ENCODE peak calls at places on chromosomes 13 and 19, in seven cellular contexts. B, Q, C, G, L, J and K are unnamed samples.

GRCh38 chr19:29845576-29846176 is 33.9 kb downstream of the CCNE1 start:
- DNase-seq in C (no peak), J (no peak), G (no peak), Q (peak; percentile 27), L (peak; percentile 37), B (no peak), K (no peak)

GRCh38 chr19:3544742-3545668 is 6.0 kb downstream of the TEKTIP1 start:
- DNase-seq in L (peak; percentile 81), Q (peak; percentile 88), B (peak; percentile 93), C (no peak), J (peak; percentile 87), G (peak; percentile 12), K (peak; percentile 78)

GRCh38 chr13:45615501-45616101 is at the start of gene ERICH6B:
- DNase-seq in G (no peak), Q (no peak), C (no peak), L (peak; percentile 22), J (no peak), B (no peak), K (no peak)

GRCh38 chr13:49627831-49628652 is at the start of gene ARL11:
- DNase-seq in B (peak; percentile 64), L (peak; percentile 71), Q (peak; percentile 57), C (no peak), J (no peak), G (no peak), K (peak; percentile 85)

GRCh38 chr13:48653074-48654054 is at the start of gene CYSLTR2:
- DNase-seq in B (no peak), L (peak; percentile 51), C (peak; percentile 3), G (no peak), Q (peak; percentile 18), J (no peak), K (no peak)

GRCh38 chr19:9673912-9674668 is 810 bp downstream of the ZNF562 start:
- DNase-seq in G (no peak), Q (peak; percentile 55), B (no peak), J (no peak), C (peak; percentile 5), L (peak; percentile 10), K (no peak)

GRCh38 chr13:106919638-106920037 is 351.7 kb upstream of the ARGLU1 start:
- DNase-seq in L (no peak), G (no peak), B (no peak), Q (no peak), C (no peak), J (no peak), K (no peak)

GRCh38 chr13:49791214-49791752 is 1.2 kb downstream of the KPNA3 start:
- DNase-seq in Q (peak; percentile 3), G (no peak), C (no peak), L (peak; percentile 38), B (no peak), J (no peak), K (peak; percentile 58)

GRCh38 chr13:102678339-102679122 is 16.3 kb downstream of the METTL21C start:
- DNase-seq in G (no peak), B (no peak), L (no peak), J (no peak), Q (no peak), C (no peak), K (no peak)

GRCh38 chr19:43691755-43692154 is 21.8 kb upstream of the PLAUR start:
- DNase-seq in B (no peak), C (no peak), G (no peak), Q (no peak), L (no peak), J (no peak), K (no peak)

GRCh38 chr13:74219571-74219970 is 85.4 kb upstream of the KLF12 start:
- DNase-seq in J (no peak), Q (no peak), L (no peak), B (no peak), G (no peak), C (no peak), K (no peak)

GRCh38 chr19:36775768-36776167 is 3.2 kb upstream of the ZNF850 start:
- DNase-seq in Q (no peak), J (no peak), L (no peak), G (no peak), B (no peak), C (no peak), K (no peak)

GRCh38 chr19:37990362-37990761 is 83.4 kb downstream of the SIPA1L3 start:
- DNase-seq in G (no peak), Q (no peak), L (no peak), B (no peak), J (no peak), C (no peak), K (no peak)

GRCh38 chr19:7482584-7483439 is 6.0 kb downstream of the PEX11G start:
- DNase-seq in L (no peak), G (no peak), Q (no peak), J (no peak), C (no peak), B (no peak), K (no peak)

GRCh38 chr13:50167224-50167947 is 152.1 kb downstream of the KCNRG start:
- DNase-seq in G (no peak), L (no peak), J (no peak), Q (peak; percentile 21), B (no peak), C (no peak), K (peak; percentile 19)

GRCh38 chr13:31204592-31204991 is 4.8 kb downstream of the B3GLCT start:
- DNase-seq in G (no peak), C (no peak), Q (peak; percentile 13), J (no peak), B (no peak), L (no peak), K (no peak)

GRCh38 chr13:25992076-25992475 is 59.7 kb downstream of the SHISA2 start:
- DNase-seq in C (no peak), L (no peak), B (no peak), Q (no peak), G (no peak), J (no peak), K (no peak)